ENCODE peak calls at places on chromosomes 7 and 10, in eight cellular contexts. O is transverse colon, M is A549, Z is ovary, V is stomach, N is sigmoid colon, C is IMR-90, B is gastrocnemius medialis. T is an unnamed sample.

GRCh38 chr7:80184693-80185092 is 50.1 kb downstream of the GNAI1 start:
- DNase-seq in N (no peak), V (no peak), B (no peak), C (no peak), M (no peak), Z (no peak), O (no peak), T (no peak)

GRCh38 chr10:50832171-50832751 is 53.2 kb downstream of the A1CF start:
- DNase-seq in M (no peak), C (no peak), V (no peak), B (no peak), Z (no peak), O (no peak), N (no peak), T (no peak)

GRCh38 chr7:24572421-24573007 is 738 bp upstream of the PALS2 start:
- DNase-seq in B (peak; percentile 36), O (peak; percentile 30), V (no peak), C (peak; percentile 32), M (peak; percentile 33), N (peak; percentile 67), Z (peak; percentile 49), T (peak; percentile 85)

GRCh38 chr7:5701085-5701914 is 80.2 kb downstream of the RNF216 start:
- DNase-seq in M (no peak), B (no peak), V (no peak), O (no peak), N (no peak), Z (no peak), C (peak; percentile 66), T (no peak)

GRCh38 chr7:35825984-35826383 is 25.1 kb downstream of the SEPTIN7 start:
- DNase-seq in V (no peak), C (no peak), N (no peak), Z (no peak), M (no peak), O (no peak), B (no peak), T (no peak)

GRCh38 chr10:47294501-47294900 is 5.5 kb upstream of the GDF10 start:
- DNase-seq in M (no peak), B (no peak), O (no peak), C (no peak), Z (no peak), V (peak; percentile 15), N (peak; percentile 50), T (no peak)

GRCh38 chr7:82481499-82482097 is 38.0 kb upstream of the CACNA2D1 start:
- DNase-seq in C (peak; percentile 43), V (no peak), O (no peak), N (no peak), B (no peak), Z (no peak), M (peak; percentile 29), T (no peak)

GRCh38 chr7:128343554-128344430 is at the start of gene RBM28:
- DNase-seq in B (peak; percentile 88), M (peak; percentile 98), C (peak; percentile 90), N (peak; percentile 93), V (peak; percentile 88), Z (peak; percentile 81), O (peak; percentile 87), T (peak; percentile 87)

GRCh38 chr10:76981251-76981650 is 656.4 kb downstream of the KCNMA1 start:
- DNase-seq in C (no peak), B (no peak), O (no peak), N (no peak), Z (no peak), V (no peak), M (no peak), T (no peak)

GRCh38 chr10:21527634-21528451 is 2.4 kb upstream of the SKIDA1 start:
- DNase-seq in V (no peak), C (peak; percentile 57), N (no peak), M (no peak), B (no peak), Z (no peak), O (no peak), T (no peak)

GRCh38 chr7:131835141-131835540 is 278.7 kb upstream of the PODXL start:
- DNase-seq in B (no peak), O (no peak), V (no peak), M (no peak), C (no peak), Z (no peak), N (no peak), T (no peak)
- TF ChIP-seq POLR2A in B (no peak), O (no peak), V (no peak), M (no peak), C (no peak), Z (no peak), N (no peak), T (no peak)

GRCh38 chr10:121601458-121601857 is 3.2 kb upstream of the FGFR2 start:
- DNase-seq in Z (no peak), O (no peak), V (no peak), N (no peak), C (no peak), M (no peak), B (no peak), T (peak; percentile 83)

GRCh38 chr10:121595806-121596667 is 2.2 kb downstream of the FGFR2 start:
- DNase-seq in Z (no peak), V (no peak), M (no peak), C (no peak), B (no peak), N (peak; percentile 52), O (no peak), T (no peak)

GRCh38 chr10:121597504-121598241 is 571 bp downstream of the FGFR2 start:
- DNase-seq in C (no peak), N (peak; percentile 76), Z (peak; percentile 34), B (no peak), M (no peak), O (peak; percentile 20), V (no peak), T (no peak)

GRCh38 chr10:121596668-121597503 is 1.4 kb downstream of the FGFR2 start:
- DNase-seq in O (peak; percentile 55), B (no peak), Z (peak; percentile 76), C (no peak), M (no peak), V (peak; percentile 36), N (peak; percentile 85), T (peak; percentile 92)

DNA sequence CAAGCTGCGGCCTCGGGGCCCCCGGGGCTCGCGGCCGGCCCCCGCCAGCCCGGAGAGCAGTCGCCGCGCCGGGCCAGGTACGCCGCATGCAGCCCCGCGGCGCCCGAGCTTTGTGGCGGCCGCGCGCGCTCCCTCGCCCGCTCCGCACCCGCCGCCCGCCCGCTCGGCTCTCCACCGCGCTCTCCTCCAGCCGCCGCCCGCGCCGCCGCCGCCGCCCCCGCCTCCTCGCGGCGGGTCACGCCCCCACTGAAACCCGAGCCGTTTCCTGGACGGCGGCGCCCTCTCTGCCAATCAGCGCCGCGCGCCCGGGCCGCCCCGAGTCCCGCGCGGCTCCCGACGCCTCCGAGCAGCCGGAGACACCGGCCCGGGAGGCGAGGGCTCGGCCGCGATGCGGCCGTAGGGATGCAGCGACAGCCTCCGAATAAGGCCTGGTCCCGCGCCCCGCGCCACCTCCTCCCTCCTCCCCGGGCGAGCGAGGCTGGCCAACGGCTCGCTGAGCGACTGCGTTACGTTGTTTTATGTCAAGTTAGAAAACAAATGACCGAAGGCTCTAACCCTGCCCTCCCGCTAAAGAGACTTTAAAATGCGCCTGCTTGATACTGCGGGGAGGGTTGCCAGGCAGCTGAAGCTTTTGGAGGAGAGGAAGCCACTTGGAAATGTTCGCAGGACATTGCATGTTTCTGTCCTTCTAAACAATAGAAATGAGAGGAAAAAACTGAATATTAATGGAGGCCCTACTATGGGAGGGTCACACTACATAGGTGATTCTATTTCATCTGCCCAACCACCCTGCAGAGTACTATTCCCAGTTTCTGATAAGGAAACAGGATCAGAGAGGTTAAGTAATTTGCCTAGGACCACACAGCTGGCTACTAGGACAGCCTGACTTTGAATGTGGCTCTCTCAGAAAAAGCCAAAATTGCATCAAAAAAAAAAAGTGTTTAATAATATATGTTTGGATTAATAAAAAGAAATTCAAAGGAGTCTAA is at the start of gene FGFR2:
- DNase-seq in O (peak; percentile 88), B (peak; percentile 24), N (peak; percentile 92), Z (peak; percentile 87), M (peak; percentile 82), V (peak; percentile 87), C (no peak), T (peak; percentile 51)
- TF ChIP-seq POLR2A in O (peak; percentile 45), B (no peak), N (peak; percentile 34), Z (no peak), M (no peak), V (no peak), C (no peak), T (no peak)

DNA sequence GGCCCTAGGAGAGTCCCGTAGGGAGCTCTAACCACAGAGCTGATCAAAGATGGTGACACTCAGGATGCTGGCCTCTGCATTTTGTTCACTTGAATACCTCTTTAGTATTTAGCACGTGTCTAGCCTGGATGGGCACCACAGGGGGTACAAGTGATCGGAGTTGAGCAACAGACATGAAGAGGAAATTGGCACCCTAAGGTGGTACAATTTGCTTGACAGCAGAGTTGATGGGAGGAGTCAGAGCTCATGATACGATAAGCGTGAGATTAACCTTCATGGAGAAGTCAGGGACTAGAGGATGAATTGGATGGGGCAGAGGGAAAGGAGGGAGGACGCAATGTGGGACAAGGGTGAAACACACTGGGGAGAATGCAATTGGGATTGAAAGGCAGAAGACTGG is 9.9 kb upstream of the ZNF212 start:
- DNase-seq in Z (no peak), N (no peak), V (no peak), B (no peak), M (no peak), C (no peak), O (no peak), T (no peak)
- TF ChIP-seq POLR2A in Z (no peak), N (no peak), V (no peak), B (no peak), M (no peak), C (no peak), O (peak; percentile 9), T (no peak)

GRCh38 chr7:121305109-121305508 is 23.7 kb upstream of the WNT16 start:
- DNase-seq in Z (no peak), C (peak; percentile 50), V (no peak), N (no peak), O (no peak), M (no peak), B (no peak), T (no peak)

GRCh38 chr7:121303422-121304171 is 25.2 kb upstream of the WNT16 start:
- DNase-seq in N (no peak), O (no peak), V (no peak), B (no peak), Z (no peak), C (no peak), M (no peak), T (no peak)

GRCh38 chr7:121306565-121306964 is 22.2 kb upstream of the WNT16 start:
- DNase-seq in N (no peak), B (no peak), C (no peak), O (no peak), M (no peak), V (no peak), Z (no peak), T (no peak)

GRCh38 chr7:121304259-121304658 is 24.5 kb upstream of the WNT16 start:
- DNase-seq in V (no peak), B (no peak), O (no peak), N (no peak), M (no peak), C (peak; percentile 33), Z (no peak), T (no peak)

DNA sequence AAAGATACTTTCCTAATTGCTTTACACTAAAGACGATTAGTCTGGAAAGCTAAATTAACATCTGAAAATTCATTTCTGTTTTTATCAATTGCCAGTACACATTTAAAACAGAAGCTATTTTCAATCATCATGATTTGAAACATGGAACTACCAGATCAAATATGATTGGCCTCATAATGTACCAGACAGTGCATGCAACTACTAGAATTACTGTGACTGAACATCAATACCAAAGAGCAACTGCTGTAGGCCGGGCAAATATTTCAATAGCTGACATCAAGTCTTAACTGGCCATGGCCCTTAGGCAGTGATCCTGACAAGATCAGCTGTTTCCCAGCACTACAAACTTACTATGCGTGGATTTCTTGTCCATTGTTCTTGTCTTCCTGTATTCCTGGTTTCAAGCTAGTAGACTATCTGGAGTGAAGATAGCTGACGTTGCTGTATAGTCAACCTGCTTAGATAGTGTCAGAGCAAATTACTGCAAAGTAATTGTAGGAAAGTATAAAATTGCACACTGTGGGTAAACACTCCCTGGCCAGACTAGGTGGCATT is 21.7 kb upstream of the WNT16 start:
- DNase-seq in Z (no peak), N (no peak), C (no peak), M (no peak), V (no peak), B (no peak), O (no peak), T (no peak)
- TF ChIP-seq POLR2A in Z (no peak), N (no peak), C (no peak), M (no peak), V (no peak), B (no peak), O (no peak), T (no peak)